ENCODE peak calls at places on chromosomes 6 and 20, in ten cellular contexts. W is psoas muscle; M is NCI-H226; R is NCI-H748 treated with DMSO at 0.1 percent for 48 hours; F is kidney glomerular epithelial cell; B is AG20443; E is EH; T is fibroblast of mammary gland; I is T-helper 1 cell; X is activated CD8-positive, alpha-beta memory T cell treated with anti-CD3 and anti-CD28 coated beads for 48 hours. Y is an unnamed sample.

GRCh38 chr20:12012241-12013222 is 94.8 kb downstream of the BTBD3 start:
- DNase-seq in W (no peak), M (no peak), R (peak), F (no peak), B (peak), E (peak), T (peak), I (no peak), X (no peak), Y (no peak)

GRCh38 chr6:13924146-13924948 is 405 bp upstream of the RNF182 start:
- DNase-seq in W (peak), M (peak), R (peak), F (peak), B (peak), E (peak), T (peak), I (no peak), X (no peak), Y (peak)

GRCh38 chr6:136860043-136860442 is 37.7 kb downstream of the PEX7 start:
- DNase-seq in W (no peak), M (no peak), R (no peak), F (no peak), B (no peak), E (no peak), T (no peak), I (no peak), X (no peak), Y (no peak)

GRCh38 chr6:127365874-127366273 is 22.5 kb upstream of the ECHDC1 start:
- DNase-seq in W (no peak), M (peak), R (no peak), F (no peak), B (no peak), E (no peak), T (no peak), I (no peak), X (no peak), Y (no peak)

GRCh38 chr20:17735206-17735804 is 35.5 kb downstream of the BANF2 start:
- DNase-seq in W (no peak), M (peak), R (no peak), F (no peak), B (no peak), E (peak), T (no peak), I (no peak), X (no peak), Y (no peak)

GRCh38 chr20:36988494-36988966 is 37.0 kb upstream of the SAMHD1 start:
- DNase-seq in W (no peak), M (peak), R (no peak), F (peak), B (no peak), E (peak), T (peak), I (no peak), X (no peak), Y (no peak)

GRCh38 chr6:106973841-106974336 is 640 bp downstream of the CD24 start:
- DNase-seq in W (no peak), M (no peak), R (peak), F (peak), B (peak), E (no peak), T (no peak), I (no peak), X (peak), Y (no peak)

GRCh38 chr20:63596423-63596822 is 22.4 kb upstream of the HELZ2 start:
- DNase-seq in W (no peak), M (no peak), R (no peak), F (no peak), B (no peak), E (no peak), T (no peak), I (no peak), X (no peak), Y (peak)

GRCh38 chr6:139508576-139508975 is 134.1 kb upstream of the CITED2 start:
- DNase-seq in W (no peak), M (no peak), R (no peak), F (no peak), B (no peak), E (no peak), T (no peak), I (no peak), X (no peak), Y (no peak)

GRCh38 chr6:110999634-111000270 is 17.9 kb downstream of the RPF2 start:
- DNase-seq in W (no peak), M (no peak), R (peak), F (peak), B (peak), E (peak), T (peak), I (no peak), X (no peak), Y (no peak)

GRCh38 chr6:28480253-28480932 is 35.2 kb downstream of the GPX6 start:
- DNase-seq in W (no peak), M (no peak), R (peak), F (no peak), B (no peak), E (no peak), T (no peak), I (no peak), X (no peak), Y (no peak)

GRCh38 chr6:107244742-107245470 is 129.6 kb upstream of the BEND3 start:
- DNase-seq in W (no peak), M (no peak), R (no peak), F (no peak), B (no peak), E (no peak), T (no peak), I (no peak), X (no peak), Y (no peak)

GRCh38 chr6:84773431-84774173 is 9.2 kb upstream of the TBX18 start:
- DNase-seq in W (peak), M (no peak), R (no peak), F (no peak), B (peak), E (peak), T (no peak), I (no peak), X (no peak), Y (peak)

GRCh38 chr20:10077081-10077471 is 42.3 kb downstream of the ANKEF1 start:
- DNase-seq in W (no peak), M (no peak), R (no peak), F (peak), B (no peak), E (no peak), T (no peak), I (no peak), X (no peak), Y (no peak)

GRCh38 chr6:148466158-148466557 is 123.5 kb downstream of the SASH1 start:
- DNase-seq in W (no peak), M (no peak), R (no peak), F (peak), B (no peak), E (no peak), T (no peak), I (no peak), X (no peak), Y (no peak)

GRCh38 chr20:53146201-53146891 is 174.2 kb downstream of the TSHZ2 start:
- DNase-seq in W (no peak), M (no peak), R (no peak), F (no peak), B (no peak), E (no peak), T (no peak), I (no peak), X (peak), Y (no peak)

GRCh38 chr6:21587182-21587924 is 6.2 kb upstream of the SOX4 start:
- DNase-seq in W (peak), M (peak), R (peak), F (peak), B (peak), E (peak), T (peak), I (no peak), X (peak), Y (peak)

GRCh38 chr20:59821788-59822187 is 111.6 kb downstream of the SYCP2 start:
- DNase-seq in W (no peak), M (no peak), R (no peak), F (no peak), B (no peak), E (no peak), T (no peak), I (no peak), X (no peak), Y (no peak)

GRCh38 chr20:49801882-49802281 is 10.7 kb upstream of the SLC9A8 start:
- DNase-seq in W (no peak), M (no peak), R (no peak), F (no peak), B (no peak), E (no peak), T (no peak), I (no peak), X (no peak), Y (no peak)

GRCh38 chr20:17617212-17617867 is 47.5 kb downstream of the DSTN start:
- DNase-seq in W (peak), M (no peak), R (peak), F (no peak), B (peak), E (peak), T (peak), I (peak), X (no peak), Y (no peak)

GRCh38 chr6:99588618-99589289 is 17.9 kb upstream of the PRDM13 start:
- DNase-seq in W (peak), M (peak), R (peak), F (peak), B (peak), E (peak), T (peak), I (peak), X (no peak), Y (peak)

GRCh38 chr20:37538003-37538402 is 10.3 kb upstream of the BLCAP start:
- DNase-seq in W (no peak), M (peak), R (no peak), F (peak), B (peak), E (peak), T (peak), I (no peak), X (no peak), Y (no peak)

GRCh38 chr6:11386323-11386722 is 151.2 kb upstream of the TMEM170B start:
- DNase-seq in W (no peak), M (no peak), R (no peak), F (no peak), B (no peak), E (no peak), T (no peak), I (no peak), X (no peak), Y (no peak)

GRCh38 chr6:167146173-167146572 is 11.6 kb downstream of the GPR31 start:
- DNase-seq in W (no peak), M (no peak), R (no peak), F (no peak), B (no peak), E (no peak), T (no peak), I (no peak), X (no peak), Y (no peak)

GRCh38 chr6:105388392-105388791 is 14.5 kb downstream of the PREP start:
- DNase-seq in W (no peak), M (no peak), R (no peak), F (no peak), B (no peak), E (no peak), T (no peak), I (no peak), X (no peak), Y (no peak)

GRCh38 chr20:24060851-24061590 is 72.4 kb upstream of the GGTLC1 start:
- DNase-seq in W (no peak), M (no peak), R (no peak), F (no peak), B (no peak), E (no peak), T (no peak), I (no peak), X (no peak), Y (no peak)

GRCh38 chr6:3894535-3895302 is 45.5 kb downstream of the FAM50B start:
- DNase-seq in W (no peak), M (no peak), R (peak), F (no peak), B (no peak), E (no peak), T (no peak), I (no peak), X (no peak), Y (no peak)

GRCh38 chr6:16441262-16441661 is 202.9 kb downstream of the GMPR start:
- DNase-seq in W (no peak), M (no peak), R (no peak), F (no peak), B (peak), E (peak), T (no peak), I (no peak), X (no peak), Y (no peak)

GRCh38 chr6:47246556-47246955 is 63.1 kb downstream of the TNFRSF21 start:
- DNase-seq in W (no peak), M (no peak), R (no peak), F (no peak), B (no peak), E (no peak), T (no peak), I (no peak), X (no peak), Y (no peak)

GRCh38 chr6:154298297-154298696 is 58.3 kb downstream of the IPCEF1 start:
- DNase-seq in W (no peak), M (no peak), R (no peak), F (peak), B (no peak), E (peak), T (peak), I (no peak), X (no peak), Y (no peak)

GRCh38 chr6:44708208-44708607 is 320.7 kb downstream of the CDC5L start:
- DNase-seq in W (no peak), M (no peak), R (no peak), F (no peak), B (no peak), E (no peak), T (no peak), I (no peak), X (no peak), Y (no peak)

GRCh38 chr6:33814663-33814985 is 10.8 kb upstream of the MLN start:
- DNase-seq in W (no peak), M (no peak), R (no peak), F (no peak), B (no peak), E (no peak), T (no peak), I (no peak), X (no peak), Y (no peak)

GRCh38 chr6:7590918-7591302 is 912 bp downstream of the SNRNP48 start:
- DNase-seq in W (no peak), M (no peak), R (no peak), F (no peak), B (peak), E (peak), T (peak), I (no peak), X (no peak), Y (peak)

GRCh38 chr6:142886431-142887170 is 58.4 kb downstream of the HIVEP2 start:
- DNase-seq in W (no peak), M (peak), R (no peak), F (peak), B (no peak), E (peak), T (peak), I (no peak), X (no peak), Y (no peak)

GRCh38 chr20:50724851-50725721 is 6.3 kb upstream of the PARD6B start:
- DNase-seq in W (peak), M (peak), R (no peak), F (peak), B (peak), E (peak), T (peak), I (no peak), X (no peak), Y (peak)

GRCh38 chr6:124798942-124799496 is 163.2 kb upstream of the RNF217 start:
- DNase-seq in W (no peak), M (no peak), R (no peak), F (no peak), B (no peak), E (no peak), T (peak), I (no peak), X (no peak), Y (no peak)

GRCh38 chr6:166402582-166403277 is 20.0 kb upstream of the MPC1 start:
- DNase-seq in W (no peak), M (peak), R (no peak), F (no peak), B (peak), E (peak), T (peak), I (no peak), X (no peak), Y (no peak)

GRCh38 chr6:55777461-55777860 is 97.9 kb downstream of the BMP5 start:
- DNase-seq in W (no peak), M (peak), R (no peak), F (no peak), B (no peak), E (no peak), T (peak), I (no peak), X (no peak), Y (no peak)